ENCODE peak calls at places on chromosomes 7 and 10, in seven cellular contexts. One of them, this sample, is unnamed.

GRCh38 chr10:87605656-87606308 is 53.9 kb upstream of the PAPSS2 start:
- DNase-seq in HepG2: no peak
- DNase-seq in H1: no peak
- DNase-seq in HCT116: no peak
- DNase-seq in K562: no peak
- DNase-seq in GM12878: no peak
- DNase-seq in SK-N-SH: no peak
- DNase-seq in this sample: no peak

GRCh38 chr7:42931834-42932651 is at the start of the genes MRPL32 and PSMA2:
- DNase-seq in H1: peak
- DNase-seq in HCT116: peak
- DNase-seq in K562: peak
- DNase-seq in SK-N-SH: peak
- DNase-seq in GM12878: peak
- DNase-seq in HepG2: peak
- DNase-seq in this sample: peak

GRCh38 chr7:138753611-138754010 is 44.2 kb upstream of the TMEM213 start:
- DNase-seq in SK-N-SH: no peak
- DNase-seq in HCT116: no peak
- DNase-seq in GM12878: no peak
- DNase-seq in HepG2: no peak
- DNase-seq in K562: no peak
- DNase-seq in H1: no peak
- DNase-seq in this sample: no peak

GRCh38 chr7:114409750-114410149 is 4.9 kb upstream of the FOXP2 start:
- DNase-seq in HCT116: no peak
- DNase-seq in SK-N-SH: no peak
- DNase-seq in K562: no peak
- DNase-seq in H1: no peak
- DNase-seq in GM12878: no peak
- DNase-seq in HepG2: no peak
- DNase-seq in this sample: no peak

GRCh38 chr7:44637788-44638594 is 31.6 kb downstream of the OGDH start:
- DNase-seq in HCT116: peak
- DNase-seq in H1: no peak
- DNase-seq in SK-N-SH: no peak
- DNase-seq in K562: peak
- DNase-seq in HepG2: no peak
- DNase-seq in GM12878: peak
- DNase-seq in this sample: peak

GRCh38 chr7:102473271-102473991 is 5.3 kb downstream of the POLR2J start:
- DNase-seq in GM12878: no peak
- DNase-seq in H1: no peak
- DNase-seq in HCT116: no peak
- DNase-seq in K562: no peak
- DNase-seq in SK-N-SH: no peak
- DNase-seq in HepG2: no peak
- DNase-seq in this sample: no peak

GRCh38 chr7:111827863-111828504 is 265.7 kb upstream of the IMMP2L start:
- DNase-seq in HCT116: no peak
- DNase-seq in GM12878: no peak
- DNase-seq in HepG2: no peak
- DNase-seq in H1: no peak
- DNase-seq in K562: no peak
- DNase-seq in SK-N-SH: no peak
- DNase-seq in this sample: no peak

GRCh38 chr7:117796889-117797288 is 76.4 kb downstream of the CTTNBP2 start:
- DNase-seq in HepG2: no peak
- DNase-seq in SK-N-SH: no peak
- DNase-seq in H1: no peak
- DNase-seq in K562: no peak
- DNase-seq in GM12878: no peak
- DNase-seq in HCT116: no peak
- DNase-seq in this sample: no peak

GRCh38 chr7:120979765-120980499 is 8.6 kb upstream of the CPED1 start:
- DNase-seq in HCT116: no peak
- DNase-seq in SK-N-SH: no peak
- DNase-seq in HepG2: no peak
- DNase-seq in K562: no peak
- DNase-seq in H1: no peak
- DNase-seq in GM12878: no peak
- DNase-seq in this sample: no peak

GRCh38 chr10:17782921-17783665 is 26.1 kb upstream of the MRC1 start:
- DNase-seq in HCT116: no peak
- DNase-seq in SK-N-SH: no peak
- DNase-seq in H1: no peak
- DNase-seq in K562: no peak
- DNase-seq in GM12878: no peak
- DNase-seq in HepG2: no peak
- DNase-seq in this sample: no peak

GRCh38 chr10:43666551-43666950 is 17.9 kb upstream of the ZNF32 start:
- DNase-seq in HCT116: no peak
- DNase-seq in GM12878: no peak
- DNase-seq in SK-N-SH: no peak
- DNase-seq in HepG2: no peak
- DNase-seq in K562: no peak
- DNase-seq in H1: no peak
- DNase-seq in this sample: no peak

GRCh38 chr10:96456296-96456840 is 57.4 kb downstream of the TLL2 start:
- DNase-seq in GM12878: no peak
- DNase-seq in H1: no peak
- DNase-seq in HCT116: no peak
- DNase-seq in HepG2: no peak
- DNase-seq in K562: no peak
- DNase-seq in SK-N-SH: no peak
- DNase-seq in this sample: no peak
- TF ChIP-seq SIN3A in GM12878: no peak
- TF ChIP-seq SIN3A in H1: no peak
- TF ChIP-seq SIN3A in HCT116: no peak
- TF ChIP-seq SIN3A in HepG2: no peak
- TF ChIP-seq SIN3A in K562: no peak
- TF ChIP-seq SIN3A in SK-N-SH: no peak
- TF ChIP-seq SIN3A in this sample: no peak

GRCh38 chr10:80894797-80895467 is 357.2 kb downstream of the SH2D4B start:
- DNase-seq in H1: no peak
- DNase-seq in SK-N-SH: no peak
- DNase-seq in K562: no peak
- DNase-seq in HepG2: no peak
- DNase-seq in GM12878: no peak
- DNase-seq in HCT116: no peak
- DNase-seq in this sample: no peak
- TF ChIP-seq SIN3A in H1: no peak
- TF ChIP-seq SIN3A in SK-N-SH: no peak
- TF ChIP-seq SIN3A in K562: no peak
- TF ChIP-seq SIN3A in HepG2: no peak
- TF ChIP-seq SIN3A in GM12878: no peak
- TF ChIP-seq SIN3A in HCT116: no peak
- TF ChIP-seq SIN3A in this sample: no peak

GRCh38 chr7:28573059-28573553 is 160.8 kb downstream of the CREB5 start:
- DNase-seq in K562: no peak
- DNase-seq in H1: no peak
- DNase-seq in HCT116: no peak
- DNase-seq in SK-N-SH: peak
- DNase-seq in GM12878: no peak
- DNase-seq in HepG2: peak
- DNase-seq in this sample: no peak
- TF ChIP-seq SIN3A in K562: no peak
- TF ChIP-seq SIN3A in H1: no peak
- TF ChIP-seq SIN3A in HCT116: no peak
- TF ChIP-seq SIN3A in SK-N-SH: no peak
- TF ChIP-seq SIN3A in GM12878: no peak
- TF ChIP-seq SIN3A in HepG2: no peak
- TF ChIP-seq SIN3A in this sample: no peak

GRCh38 chr10:91512458-91512857 is 102.3 kb downstream of the HECTD2 start:
- DNase-seq in K562: no peak
- DNase-seq in SK-N-SH: no peak
- DNase-seq in HCT116: no peak
- DNase-seq in GM12878: no peak
- DNase-seq in HepG2: no peak
- DNase-seq in H1: no peak
- DNase-seq in this sample: no peak

GRCh38 chr10:91514025-91514424 is 103.9 kb downstream of the HECTD2 start:
- DNase-seq in GM12878: no peak
- DNase-seq in H1: no peak
- DNase-seq in SK-N-SH: no peak
- DNase-seq in K562: no peak
- DNase-seq in HepG2: no peak
- DNase-seq in HCT116: no peak
- DNase-seq in this sample: no peak

GRCh38 chr10:91514684-91515253 is 104.6 kb downstream of the HECTD2 start:
- DNase-seq in SK-N-SH: no peak
- DNase-seq in GM12878: no peak
- DNase-seq in K562: no peak
- DNase-seq in H1: no peak
- DNase-seq in HepG2: no peak
- DNase-seq in HCT116: no peak
- DNase-seq in this sample: no peak

GRCh38 chr10:91513598-91513997 is 103.5 kb downstream of the HECTD2 start:
- DNase-seq in SK-N-SH: no peak
- DNase-seq in K562: no peak
- DNase-seq in HepG2: no peak
- DNase-seq in HCT116: no peak
- DNase-seq in GM12878: no peak
- DNase-seq in H1: no peak
- DNase-seq in this sample: no peak

DNA sequence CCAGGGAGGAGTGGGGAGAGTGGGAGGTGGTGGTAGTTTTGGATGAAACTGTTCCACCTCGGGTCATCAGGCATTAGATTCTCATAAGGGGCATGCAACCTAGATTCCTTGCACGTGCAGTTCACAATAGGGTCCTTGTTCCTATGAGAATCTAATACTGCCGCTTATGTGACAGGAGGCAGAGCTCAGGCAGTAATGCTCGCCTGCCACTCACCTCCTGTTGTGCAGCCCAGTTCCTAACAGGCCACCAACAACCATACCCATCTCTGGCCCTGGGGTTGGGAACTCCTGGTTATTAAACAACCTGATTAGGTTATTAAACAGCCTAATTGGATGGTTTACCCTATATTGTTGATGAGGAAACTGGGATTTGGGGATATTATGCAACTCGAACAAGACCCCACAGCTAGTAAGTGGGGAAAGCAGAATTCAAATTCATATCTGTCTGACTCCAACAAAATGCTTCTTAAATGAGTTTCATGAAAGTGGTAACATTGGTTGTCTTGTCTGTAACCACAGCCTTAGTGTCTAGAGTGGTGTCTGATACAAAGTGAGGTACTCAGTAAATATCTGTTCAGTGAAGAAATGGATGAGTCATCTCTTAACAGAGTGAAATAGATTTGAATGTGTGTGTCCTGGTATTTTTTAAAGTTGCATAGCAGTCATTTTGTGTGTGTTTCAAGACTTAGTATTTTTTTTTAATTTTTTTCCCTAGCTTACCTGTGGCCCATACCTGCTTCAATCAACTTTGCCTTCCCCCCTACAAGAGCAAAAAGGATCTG is 101.6 kb downstream of the HECTD2 start:
- DNase-seq in K562: peak
- DNase-seq in H1: no peak
- DNase-seq in SK-N-SH: no peak
- DNase-seq in HCT116: no peak
- DNase-seq in GM12878: no peak
- DNase-seq in HepG2: no peak
- DNase-seq in this sample: no peak
- TF ChIP-seq SIN3A in K562: no peak
- TF ChIP-seq SIN3A in H1: no peak
- TF ChIP-seq SIN3A in SK-N-SH: no peak
- TF ChIP-seq SIN3A in HCT116: no peak
- TF ChIP-seq SIN3A in GM12878: no peak
- TF ChIP-seq SIN3A in HepG2: no peak
- TF ChIP-seq SIN3A in this sample: no peak

This sample was measured in Panc1.